ENCODE peak calls at places on chromosome 21, in six cellular contexts. Z is foreskin keratinocyte; Q is naive thymus-derived CD8-positive, alpha-beta T cell; G is A549; W is GM12878; R is K562. X is an unnamed sample.

GRCh38 chr21:39386194-39386593 is 37.3 kb upstream of the HMGN1 start:
- ATAC-seq in Z (peak), Q (no peak), G (peak), W (no peak), R (no peak), X (no peak)

GRCh38 chr21:34598931-34599400 is 15.9 kb downstream of the RCAN1 start:
- ATAC-seq in Z (peak), Q (no peak), G (no peak), W (no peak), R (no peak), X (no peak)

GRCh38 chr21:41894922-41895557 is 15.9 kb upstream of the PRDM15 start:
- ATAC-seq in Z (no peak), Q (no peak), G (no peak), W (no peak), R (peak), X (no peak)

GRCh38 chr21:43954896-43955295 is 57.2 kb upstream of the TRAPPC10 start:
- ATAC-seq in Z (no peak), Q (no peak), G (no peak), W (no peak), R (no peak), X (no peak)

GRCh38 chr21:42619841-42620240 is 33.6 kb upstream of the PDE9A start:
- ATAC-seq in Z (no peak), Q (no peak), G (no peak), W (no peak), R (no peak), X (no peak)

GRCh38 chr21:45320261-45320990 is 32.7 kb upstream of the POFUT2 start:
- ATAC-seq in Z (no peak), Q (no peak), G (no peak), W (peak), R (no peak), X (no peak)

GRCh38 chr21:41536827-41537103 is 28.8 kb upstream of the TMPRSS2 start:
- ATAC-seq in Z (no peak), Q (no peak), G (no peak), W (no peak), R (no peak), X (no peak)

GRCh38 chr21:41634211-41634694 is 126.3 kb upstream of the TMPRSS2 start:
- ATAC-seq in Z (peak), Q (no peak), G (no peak), W (no peak), R (no peak), X (no peak)

GRCh38 chr21:44692798-44693512 is 4.0 kb upstream of the KRTAP10-12 start:
- ATAC-seq in Z (no peak), Q (no peak), G (no peak), W (no peak), R (no peak), X (no peak)